ENCODE peak calls at places on chromosomes 16 and 17, in four cellular contexts. One of them, this sample, is unnamed.

GRCh38 chr16:19913306-19913717 is 28.7 kb upstream of the GPRC5B start:
- DNase-seq in CD8-positive, alpha-beta T cell: no peak
- DNase-seq in SHP77: no peak
- DNase-seq in ACHN: no peak
- DNase-seq in this sample: no peak

GRCh38 chr17:19313746-19314651 is 48.5 kb downstream of the B9D1 start:
- DNase-seq in CD8-positive, alpha-beta T cell: no peak
- DNase-seq in SHP77: no peak
- DNase-seq in ACHN: no peak
- DNase-seq in this sample: no peak

GRCh38 chr17:3557768-3558583 is at the start of gene TRPV3:
- DNase-seq in CD8-positive, alpha-beta T cell: peak
- DNase-seq in SHP77: no peak
- DNase-seq in ACHN: no peak
- DNase-seq in this sample: peak

GRCh38 chr16:55513616-55514015 is 4.7 kb downstream of the LPCAT2 start:
- DNase-seq in CD8-positive, alpha-beta T cell: no peak
- DNase-seq in SHP77: no peak
- DNase-seq in ACHN: no peak
- DNase-seq in this sample: no peak

GRCh38 chr17:48597775-48598631 is 4.4 kb upstream of the HOXB5 start:
- DNase-seq in CD8-positive, alpha-beta T cell: peak
- DNase-seq in SHP77: peak
- DNase-seq in ACHN: peak
- DNase-seq in this sample: no peak

GRCh38 chr17:9291912-9292562 is 270.7 kb downstream of the NTN1 start:
- DNase-seq in CD8-positive, alpha-beta T cell: peak
- DNase-seq in SHP77: no peak
- DNase-seq in ACHN: peak
- DNase-seq in this sample: peak

GRCh38 chr16:67277294-67277998 is 1.9 kb upstream of the PLEKHG4 start:
- DNase-seq in CD8-positive, alpha-beta T cell: no peak
- DNase-seq in SHP77: no peak
- DNase-seq in ACHN: peak
- DNase-seq in this sample: no peak

GRCh38 chr17:32429598-32429997 is 14.7 kb upstream of the PSMD11 start:
- DNase-seq in CD8-positive, alpha-beta T cell: no peak
- DNase-seq in SHP77: no peak
- DNase-seq in ACHN: no peak
- DNase-seq in this sample: no peak

GRCh38 chr17:39235555-39236221 is 9.9 kb upstream of the STAC2 start:
- DNase-seq in CD8-positive, alpha-beta T cell: peak
- DNase-seq in SHP77: peak
- DNase-seq in ACHN: peak
- DNase-seq in this sample: peak

GRCh38 chr17:33948299-33948698 is 306.8 kb upstream of the CCL2 start:
- DNase-seq in CD8-positive, alpha-beta T cell: no peak
- DNase-seq in SHP77: no peak
- DNase-seq in ACHN: no peak
- DNase-seq in this sample: no peak

GRCh38 chr17:65723356-65723928 is 162.0 kb upstream of the AXIN2 start:
- DNase-seq in CD8-positive, alpha-beta T cell: no peak
- DNase-seq in SHP77: no peak
- DNase-seq in ACHN: no peak
- DNase-seq in this sample: no peak

GRCh38 chr16:10736926-10737625 is 6.6 kb upstream of the NUBP1 start:
- DNase-seq in CD8-positive, alpha-beta T cell: peak
- DNase-seq in SHP77: peak
- DNase-seq in ACHN: peak
- DNase-seq in this sample: peak

GRCh38 chr16:12323007-12323699 is 346.6 kb downstream of the SNX29 start:
- DNase-seq in CD8-positive, alpha-beta T cell: peak
- DNase-seq in SHP77: no peak
- DNase-seq in ACHN: no peak
- DNase-seq in this sample: no peak

GRCh38 chr17:7184091-7184488 is 4.9 kb upstream of the ASGR1 start:
- DNase-seq in CD8-positive, alpha-beta T cell: no peak
- DNase-seq in SHP77: peak
- DNase-seq in ACHN: peak
- DNase-seq in this sample: no peak

GRCh38 chr16:85492617-85492957 is 120.5 kb upstream of the GSE1 start:
- DNase-seq in CD8-positive, alpha-beta T cell: no peak
- DNase-seq in SHP77: no peak
- DNase-seq in ACHN: no peak
- DNase-seq in this sample: no peak

GRCh38 chr17:77831497-77832179 is 126.9 kb upstream of the TNRC6C start:
- DNase-seq in CD8-positive, alpha-beta T cell: no peak
- DNase-seq in SHP77: no peak
- DNase-seq in ACHN: peak
- DNase-seq in this sample: no peak

GRCh38 chr16:8733849-8734540 is 59.6 kb downstream of the ABAT start:
- DNase-seq in CD8-positive, alpha-beta T cell: no peak
- DNase-seq in SHP77: no peak
- DNase-seq in ACHN: no peak
- DNase-seq in this sample: no peak

GRCh38 chr17:8162232-8162996 is at the start of gene VAMP2:
- DNase-seq in CD8-positive, alpha-beta T cell: peak
- DNase-seq in SHP77: peak
- DNase-seq in ACHN: peak
- DNase-seq in this sample: peak

GRCh38 chr17:65627892-65628622 is 66.6 kb upstream of the AXIN2 start:
- DNase-seq in CD8-positive, alpha-beta T cell: no peak
- DNase-seq in SHP77: peak
- DNase-seq in ACHN: peak
- DNase-seq in this sample: no peak

GRCh38 chr17:75012320-75013076 is at the start of gene MRPL58:
- DNase-seq in CD8-positive, alpha-beta T cell: peak
- DNase-seq in SHP77: peak
- DNase-seq in ACHN: peak
- DNase-seq in this sample: peak

GRCh38 chr17:42459983-42460300 is 1.3 kb downstream of the ATP6V0A1 start:
- DNase-seq in CD8-positive, alpha-beta T cell: no peak
- DNase-seq in SHP77: no peak
- DNase-seq in ACHN: peak
- DNase-seq in this sample: peak

GRCh38 chr16:86668136-86668535 is 89.8 kb downstream of the FOXL1 start:
- DNase-seq in CD8-positive, alpha-beta T cell: no peak
- DNase-seq in SHP77: no peak
- DNase-seq in ACHN: no peak
- DNase-seq in this sample: no peak

GRCh38 chr17:17959520-17960361 is 12.5 kb downstream of the TOM1L2 start:
- DNase-seq in CD8-positive, alpha-beta T cell: no peak
- DNase-seq in SHP77: no peak
- DNase-seq in ACHN: peak
- DNase-seq in this sample: no peak

GRCh38 chr17:47332287-47332686 is 8.5 kb downstream of the EFCAB13 start:
- DNase-seq in CD8-positive, alpha-beta T cell: no peak
- DNase-seq in SHP77: no peak
- DNase-seq in ACHN: no peak
- DNase-seq in this sample: no peak

GRCh38 chr16:75305364-75306101 is 54.1 kb upstream of the BCAR1 start:
- DNase-seq in CD8-positive, alpha-beta T cell: peak
- DNase-seq in SHP77: no peak
- DNase-seq in ACHN: peak
- DNase-seq in this sample: peak

GRCh38 chr17:32609085-32609484 is 122.3 kb downstream of the CDK5R1 start:
- DNase-seq in CD8-positive, alpha-beta T cell: peak
- DNase-seq in SHP77: peak
- DNase-seq in ACHN: peak
- DNase-seq in this sample: peak

GRCh38 chr17:77778636-77779524 is 179.6 kb upstream of the TNRC6C start:
- DNase-seq in CD8-positive, alpha-beta T cell: no peak
- DNase-seq in SHP77: peak
- DNase-seq in ACHN: no peak
- DNase-seq in this sample: peak

GRCh38 chr16:73054732-73055481 is 7.0 kb upstream of the ZFHX3 start:
- DNase-seq in CD8-positive, alpha-beta T cell: no peak
- DNase-seq in SHP77: peak
- DNase-seq in ACHN: no peak
- DNase-seq in this sample: no peak

GRCh38 chr17:79707931-79708891 is 22.5 kb upstream of the ENPP7 start:
- DNase-seq in CD8-positive, alpha-beta T cell: peak
- DNase-seq in SHP77: peak
- DNase-seq in ACHN: peak
- DNase-seq in this sample: peak

GRCh38 chr17:30970757-30971567 is at the start of gene RNF135:
- DNase-seq in CD8-positive, alpha-beta T cell: peak
- DNase-seq in SHP77: no peak
- DNase-seq in ACHN: peak
- DNase-seq in this sample: peak

GRCh38 chr16:84115919-84116719 is 623 bp downstream of the MBTPS1 start:
- DNase-seq in CD8-positive, alpha-beta T cell: peak
- DNase-seq in SHP77: no peak
- DNase-seq in ACHN: peak
- DNase-seq in this sample: no peak

GRCh38 chr16:17571499-17572093 is 100.8 kb upstream of the XYLT1 start:
- DNase-seq in CD8-positive, alpha-beta T cell: no peak
- DNase-seq in SHP77: no peak
- DNase-seq in ACHN: no peak
- DNase-seq in this sample: no peak

GRCh38 chr16:19883296-19883951 is 1.2 kb downstream of the GPRC5B start:
- DNase-seq in CD8-positive, alpha-beta T cell: no peak
- DNase-seq in SHP77: no peak
- DNase-seq in ACHN: peak
- DNase-seq in this sample: no peak

GRCh38 chr17:32240745-32241144 is 24.9 kb upstream of the RHBDL3 start:
- DNase-seq in CD8-positive, alpha-beta T cell: no peak
- DNase-seq in SHP77: no peak
- DNase-seq in ACHN: no peak
- DNase-seq in this sample: no peak

GRCh38 chr17:74862108-74862901 is 2.6 kb upstream of the GRIN2C start:
- DNase-seq in CD8-positive, alpha-beta T cell: peak
- DNase-seq in SHP77: peak
- DNase-seq in ACHN: peak
- DNase-seq in this sample: peak

This sample was measured in D341Med.